ENCODE peak calls at places on chromosomes 5 and 9, in four cellular contexts. I, E, J and B are unnamed samples.

GRCh38 chr9:135309763-135310125 is 169.8 kb upstream of the PPP1R26 start:
- DNase-seq in E (no peak), J (no peak), I (no peak), B (no peak)

GRCh38 chr5:86807046-86807712 is 189.4 kb downstream of the COX7C start:
- DNase-seq in J (no peak), I (no peak), E (no peak), B (no peak)

GRCh38 chr5:149837680-149838269 is 106.8 kb downstream of the PDE6A start:
- DNase-seq in I (peak), J (peak), E (peak), B (peak)

GRCh38 chr9:118318770-118319443 is 614.7 kb downstream of the TLR4 start:
- DNase-seq in I (no peak), E (no peak), J (no peak), B (no peak)

GRCh38 chr9:88187631-88188030 is 49.4 kb upstream of the SPATA31C2 start:
- DNase-seq in E (no peak), I (no peak), J (no peak), B (no peak)

GRCh38 chr5:133825631-133826289 is 142.7 kb downstream of the C5orf15 start:
- DNase-seq in I (no peak), E (no peak), J (no peak), B (no peak)

GRCh38 chr9:114093031-114093471 is 6.0 kb downstream of the KIF12 start:
- DNase-seq in E (no peak), I (no peak), J (no peak), B (no peak)

GRCh38 chr5:27532305-27532704 is 493.9 kb upstream of the CDH9 start:
- DNase-seq in E (no peak), J (no peak), I (no peak), B (no peak)

GRCh38 chr9:6645153-6646027 is at the start of gene GLDC:
- DNase-seq in E (peak), I (peak), J (no peak), B (peak)

GRCh38 chr9:133750927-133751649 is 12.9 kb upstream of the SARDH start:
- DNase-seq in J (no peak), E (no peak), I (no peak), B (no peak)

GRCh38 chr5:43613370-43613769 is 10.4 kb downstream of the NNT start:
- DNase-seq in J (no peak), E (no peak), I (no peak), B (no peak)

GRCh38 chr9:128683340-128684064 is 5.5 kb upstream of the SET start:
- DNase-seq in J (peak), E (peak), I (peak), B (peak)

GRCh38 chr5:78886650-78887230 is 98.4 kb downstream of the ARSB start:
- DNase-seq in I (no peak), E (peak), J (peak), B (no peak)

GRCh38 chr9:135090547-135090946 is 3.1 kb downstream of the OLFM1 start:
- DNase-seq in E (peak), J (no peak), I (no peak), B (no peak)

GRCh38 chr5:74155501-74155900 is 485.0 kb downstream of the ENC1 start:
- DNase-seq in I (no peak), J (no peak), E (no peak), B (no peak)

GRCh38 chr9:136255166-136255538 is 9.5 kb upstream of the QSOX2 start:
- DNase-seq in E (no peak), I (no peak), J (peak), B (no peak)

GRCh38 chr9:136690104-136690840 is 3.0 kb upstream of the AGPAT2 start:
- DNase-seq in J (no peak), I (no peak), E (no peak), B (no peak)

GRCh38 chr5:130773813-130774212 is 391.2 kb downstream of the HINT1 start:
- DNase-seq in J (no peak), E (peak), I (peak), B (no peak)

GRCh38 chr9:127185181-127185580 is 62.7 kb upstream of the ANGPTL2 start:
- DNase-seq in I (no peak), E (no peak), J (no peak), B (no peak)

GRCh38 chr5:128053291-128053954 is 30.1 kb upstream of the SLC12A2 start:
- DNase-seq in J (peak), E (no peak), I (no peak), B (no peak)

GRCh38 chr5:143600396-143601075 is 197.1 kb upstream of the NR3C1 start:
- DNase-seq in E (peak), I (no peak), J (peak), B (no peak)

GRCh38 chr5:83265318-83265717 is 188.0 kb downstream of the XRCC4 start:
- DNase-seq in J (peak), E (no peak), I (no peak), B (no peak)

GRCh38 chr5:142838845-142839244 is 68.7 kb downstream of the ARHGAP26 start:
- DNase-seq in I (no peak), E (no peak), J (no peak), B (no peak)

GRCh38 chr9:90815183-90815943 is 13.7 kb downstream of the SYK start:
- DNase-seq in J (peak), I (no peak), E (peak), B (no peak)

GRCh38 chr5:67163863-67164595 is 32.6 kb downstream of the CD180 start:
- DNase-seq in J (no peak), E (no peak), I (no peak), B (no peak)

GRCh38 chr9:119370816-119371215 is 1.6 kb upstream of the BRINP1 start:
- DNase-seq in E (peak), J (peak), I (no peak), B (peak)

GRCh38 chr5:37638897-37639296 is 200.9 kb downstream of the GDNF start:
- DNase-seq in I (no peak), E (peak), J (peak), B (no peak)

GRCh38 chr5:170287532-170287931 is 10.0 kb downstream of the LCP2 start:
- DNase-seq in J (no peak), E (no peak), I (no peak), B (no peak)

GRCh38 chr9:135241381-135242380 is 154.2 kb downstream of the OLFM1 start:
- DNase-seq in J (no peak), I (no peak), E (no peak), B (no peak)

GRCh38 chr5:78657201-78657600 is 8.6 kb upstream of the LHFPL2 start:
- DNase-seq in I (no peak), J (no peak), E (peak), B (no peak)

GRCh38 chr5:75510836-75511434 is 494 bp downstream of the CERT1 start:
- DNase-seq in J (no peak), I (no peak), E (peak), B (peak)

GRCh38 chr5:139389701-139390638 is at the start of gene MZB1:
- DNase-seq in I (no peak), J (no peak), E (no peak), B (no peak)

GRCh38 chr5:56986631-56986957 is 34.7 kb upstream of the MIER3 start:
- DNase-seq in J (no peak), E (no peak), I (no peak), B (no peak)

GRCh38 chr9:22817181-22817580 is 370.6 kb downstream of the DMRTA1 start:
- DNase-seq in I (no peak), J (no peak), E (peak), B (no peak)

GRCh38 chr9:133429641-133430161 is 7.5 kb downstream of the ADAMTS13 start:
- DNase-seq in J (peak), I (no peak), E (peak), B (peak)

GRCh38 chr5:143791848-143792701 is 19.9 kb upstream of the HMHB1 start:
- DNase-seq in I (no peak), J (no peak), E (no peak), B (peak)

GRCh38 chr5:3741372-3741770 is 145.7 kb downstream of the IRX1 start:
- DNase-seq in J (no peak), E (no peak), I (no peak), B (no peak)

GRCh38 chr5:139482050-139482889 is at the start of gene STING1:
- DNase-seq in J (peak), I (no peak), E (peak), B (no peak)

GRCh38 chr9:37421914-37422288 is 595 bp upstream of the GRHPR start:
- DNase-seq in I (no peak), E (peak), J (no peak), B (no peak)

GRCh38 chr5:14595189-14595588 is 13.6 kb downstream of the OTULINL start:
- DNase-seq in I (no peak), E (peak), J (peak), B (no peak)
- H3K4me3 ChIP-seq in I (no peak), E (no peak), J (no peak), B (no peak)

GRCh38 chr5:59755476-59755875 is 138.1 kb downstream of the PDE4D start:
- DNase-seq in J (no peak), I (no peak), E (no peak), B (no peak)
- H2BK12ac ChIP-seq in J (no peak), I (no peak), E (no peak), B (no peak)

DNA sequence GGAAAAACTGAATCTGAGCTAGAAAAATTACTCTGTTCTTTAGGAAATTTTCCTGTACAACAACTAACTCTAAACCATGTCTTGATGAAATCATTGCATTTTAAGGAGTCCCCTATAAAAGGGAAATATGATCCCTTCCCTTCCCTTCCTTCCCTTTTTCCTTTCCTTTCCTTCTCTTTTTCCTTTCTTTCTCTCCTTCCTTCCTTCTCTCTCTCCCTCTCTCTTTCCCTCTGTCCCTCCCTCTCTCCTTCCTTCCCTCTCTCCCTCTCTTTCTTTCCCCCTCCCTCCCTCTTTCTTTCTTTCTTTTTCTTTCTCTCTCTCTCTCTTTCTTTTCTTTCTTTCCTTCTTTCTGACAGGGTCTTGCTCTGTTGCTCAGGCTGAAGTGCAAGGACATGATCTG is 42.2 kb upstream of the MYO10 start:
- DNase-seq in E (no peak), J (no peak), I (no peak), B (no peak)
- H3K23ac ChIP-seq in E (no peak), J (no peak), I (no peak), B (no peak)

DNA sequence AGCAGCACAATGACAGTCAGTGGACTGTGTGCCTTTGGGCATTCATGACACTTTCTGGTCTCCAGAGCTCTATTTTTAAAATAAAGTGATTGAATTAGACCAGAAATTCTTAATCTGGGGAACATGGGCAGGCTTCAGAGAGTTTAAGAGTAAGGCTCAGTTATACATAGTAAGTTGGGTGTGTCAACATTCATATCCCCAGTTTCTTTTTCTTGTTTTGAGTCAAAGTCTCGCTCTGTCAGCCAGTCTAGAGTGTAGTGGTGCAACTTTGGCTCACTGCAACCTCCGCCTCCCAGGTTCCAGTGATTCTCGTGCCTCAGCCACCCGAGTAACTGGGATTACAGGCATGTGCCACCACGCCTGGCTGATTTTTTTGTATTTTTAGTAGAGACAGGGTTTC is 13.7 kb upstream of the KIF4B start:
- DNase-seq in J (no peak), E (no peak), I (no peak), B (no peak)
- H3K4me3 ChIP-seq in J (no peak), E (no peak), I (no peak), B (no peak)

DNA sequence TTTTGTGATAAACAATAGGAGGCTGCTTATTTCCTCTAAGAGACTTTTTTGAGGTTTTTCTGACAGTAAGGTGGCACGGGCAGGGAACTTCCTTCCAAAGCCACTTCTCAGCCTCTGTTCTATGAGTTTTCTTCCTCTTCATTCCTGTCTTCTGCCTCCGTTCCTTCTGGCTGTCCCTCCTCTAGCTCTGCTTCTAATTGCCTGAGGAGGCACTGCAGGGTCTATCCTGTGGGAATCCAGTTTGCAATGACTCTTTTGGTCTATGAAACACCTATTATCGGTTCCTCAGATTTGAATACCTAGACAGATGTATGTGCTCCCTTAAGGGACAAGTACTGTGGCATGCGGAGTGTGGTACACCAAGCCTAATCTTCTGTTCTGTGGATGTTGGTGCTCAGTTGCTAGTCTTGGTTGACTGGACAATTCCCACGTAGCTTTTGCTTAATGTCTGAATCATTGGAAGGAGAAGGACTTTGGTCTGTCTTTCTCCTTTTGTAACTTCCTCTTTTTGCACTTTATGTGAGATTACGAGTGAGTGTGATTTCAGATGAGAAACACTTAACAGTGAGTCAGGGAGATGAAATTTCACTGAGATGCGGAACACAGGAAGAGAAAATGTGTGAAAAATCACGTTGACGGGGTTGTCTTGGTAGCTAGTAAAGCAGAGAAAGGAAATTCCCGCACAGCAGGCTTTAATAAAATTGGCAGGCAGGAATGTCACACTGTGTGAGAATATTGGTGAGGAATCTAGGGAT is 305.2 kb downstream of the EFNA5 start:
- DNase-seq in E (peak), I (no peak), J (peak), B (no peak)
- H2BK12ac ChIP-seq in E (no peak), I (no peak), J (no peak), B (no peak)

GRCh38 chr9:115601456-115601855 is 483.5 kb upstream of the TNC start:
- DNase-seq in I (no peak), J (peak), E (no peak), B (no peak)

GRCh38 chr9:115606851-115607250 is 488.9 kb upstream of the TNC start:
- DNase-seq in E (no peak), J (peak), I (no peak), B (no peak)

GRCh38 chr9:115604831-115605483 is 487.0 kb upstream of the TNC start:
- DNase-seq in I (no peak), E (peak), J (peak), B (no peak)
- H3K23ac ChIP-seq in I (no peak), E (no peak), J (no peak), B (no peak)

GRCh38 chr9:113057193-113057592 is 669 bp upstream of the ZFP37 start:
- DNase-seq in J (no peak), I (no peak), E (no peak), B (no peak)

GRCh38 chr9:113056191-113057106 is at the start of gene ZFP37:
- DNase-seq in J (peak), E (peak), I (peak), B (peak)
- H3K4me3 ChIP-seq in J (peak), E (peak), I (peak), B (peak)

GRCh38 chr9:137843355-137843754 is 34.2 kb upstream of the CACNA1B start:
- DNase-seq in J (no peak), E (peak), I (no peak), B (no peak)
- H2BK12ac ChIP-seq in J (no peak), E (no peak), I (no peak), B (no peak)

GRCh38 chr5:147558826-147559225 is 49.0 kb upstream of the DPYSL3 start:
- DNase-seq in J (peak), E (peak), I (no peak), B (no peak)

GRCh38 chr5:147559725-147560124 is 49.9 kb upstream of the DPYSL3 start:
- DNase-seq in E (no peak), I (no peak), J (no peak), B (no peak)

GRCh38 chr5:147560982-147561381 is 51.1 kb upstream of the DPYSL3 start:
- DNase-seq in I (no peak), E (no peak), J (no peak), B (peak)

GRCh38 chr5:147561435-147561834 is 51.6 kb upstream of the DPYSL3 start:
- DNase-seq in J (no peak), I (no peak), E (no peak), B (no peak)

GRCh38 chr5:147558131-147558730 is 48.4 kb upstream of the DPYSL3 start:
- DNase-seq in J (peak), I (no peak), E (peak), B (no peak)
- H3K23ac ChIP-seq in J (no peak), I (no peak), E (no peak), B (no peak)

GRCh38 chr5:160464466-160464797 is 42.8 kb downstream of the PTTG1 start:
- DNase-seq in J (no peak), I (no peak), E (no peak), B (no peak)
- H3K4me3 ChIP-seq in J (no peak), I (no peak), E (no peak), B (no peak)